ENCODE peak calls at places on chromosomes 6 and 20, in eight cellular contexts. K, B, H, X, C, Q, O and J are unnamed samples.

GRCh38 chr6:150895898-150896632 is 30.6 kb downstream of the MTHFD1L start:
- DNase-seq in Q (no peak), O (no peak), X (no peak), B (no peak), C (no peak), K (no peak), H (no peak), J (no peak)

GRCh38 chr6:134177236-134177635 is 124.8 kb upstream of the SLC2A12 start:
- DNase-seq in K (no peak), H (no peak), Q (no peak), O (no peak), C (peak; percentile 22), X (no peak), B (no peak), J (no peak)

GRCh38 chr6:140107216-140107615 is 732.8 kb upstream of the CITED2 start:
- DNase-seq in B (no peak), O (no peak), C (no peak), Q (no peak), H (no peak), X (no peak), K (no peak), J (no peak)

GRCh38 chr20:40438161-40438835 is 250.7 kb downstream of the MAFB start:
- DNase-seq in H (no peak), K (no peak), B (no peak), O (no peak), Q (no peak), X (no peak), C (no peak), J (no peak)

GRCh38 chr6:149499066-149499465 is 14.3 kb upstream of the ZC3H12D start:
- DNase-seq in O (no peak), H (peak; percentile 75), X (no peak), K (no peak), Q (no peak), C (peak; percentile 90), B (no peak), J (peak; percentile 87)

GRCh38 chr6:160919713-160920112 is 71.9 kb upstream of the MAP3K4 start:
- DNase-seq in B (no peak), O (peak; percentile 59), X (peak; percentile 11), C (peak; percentile 81), H (peak; percentile 76), Q (no peak), K (no peak), J (peak; percentile 27)

GRCh38 chr6:1636272-1636825 is 26.6 kb downstream of the FOXC1 start:
- DNase-seq in H (no peak), O (no peak), K (no peak), X (no peak), Q (no peak), C (no peak), B (no peak), J (no peak)

GRCh38 chr6:27757307-27757706 is 154.9 kb downstream of the OR2B2 start:
- DNase-seq in Q (no peak), H (no peak), C (peak; percentile 8), B (peak; percentile 21), O (no peak), X (no peak), K (no peak), J (no peak)

GRCh38 chr20:46575394-46575793 is 24.9 kb upstream of the OCSTAMP start:
- DNase-seq in K (no peak), Q (no peak), X (no peak), B (no peak), H (no peak), O (no peak), C (no peak), J (no peak)

GRCh38 chr6:17705428-17705777 is 1.3 kb downstream of the NUP153 start:
- DNase-seq in C (peak; percentile 84), Q (peak; percentile 45), X (peak; percentile 52), B (peak; percentile 56), K (peak; percentile 64), H (peak; percentile 51), O (peak; percentile 50), J (no peak)

GRCh38 chr6:37182736-37183590 is 13.0 kb downstream of the PIM1 start:
- DNase-seq in C (peak; percentile 29), O (no peak), Q (no peak), H (no peak), X (no peak), K (no peak), B (no peak), J (no peak)

GRCh38 chr6:20911826-20912225 is 377.6 kb downstream of the CDKAL1 start:
- DNase-seq in C (no peak), K (no peak), Q (no peak), B (no peak), H (no peak), X (no peak), O (no peak), J (no peak)
- H3K4me3 ChIP-seq in C (no peak overlapping the region), K (no peak overlapping the region), Q (no peak overlapping the region), B (no peak overlapping the region), H (no peak overlapping the region), X (no peak overlapping the region), O (no peak overlapping the region), J (no peak overlapping the region)

GRCh38 chr20:50356962-50357782 is 153.0 kb upstream of the PTPN1 start:
- DNase-seq in H (no peak), K (no peak), B (no peak), C (no peak), Q (no peak), O (no peak), X (no peak), J (no peak)
- TF ChIP-seq CTCF in H (no peak), K (no peak), B (no peak), C (no peak), Q (no peak), O (no peak), X (no peak), J (no peak)

GRCh38 chr20:58675641-58676040 is 17.0 kb upstream of the NPEPL1 start:
- DNase-seq in B (no peak), X (no peak), H (no peak), K (no peak), C (no peak), Q (no peak), O (no peak), J (no peak)
- H3K4me3 ChIP-seq in B (no peak overlapping the region), X (no peak overlapping the region), H (no peak overlapping the region), K (no peak overlapping the region), C (no peak overlapping the region), Q (no peak overlapping the region), O (no peak overlapping the region), J (no peak overlapping the region)

GRCh38 chr6:33004940-33005339 is 4.5 kb downstream of the HLA-DOA start:
- DNase-seq in C (no peak), Q (no peak), H (no peak), B (no peak), K (no peak), O (no peak), X (no peak), J (no peak)

GRCh38 chr6:33001685-33002084 is 7.7 kb downstream of the HLA-DOA start:
- DNase-seq in H (no peak), C (no peak), O (no peak), X (no peak), B (no peak), K (no peak), Q (no peak), J (no peak)

GRCh38 chr6:32995448-32995847 is 13.9 kb downstream of the HLA-DOA start:
- DNase-seq in C (no peak), X (no peak), H (no peak), Q (no peak), O (no peak), K (no peak), B (no peak), J (no peak)

DNA sequence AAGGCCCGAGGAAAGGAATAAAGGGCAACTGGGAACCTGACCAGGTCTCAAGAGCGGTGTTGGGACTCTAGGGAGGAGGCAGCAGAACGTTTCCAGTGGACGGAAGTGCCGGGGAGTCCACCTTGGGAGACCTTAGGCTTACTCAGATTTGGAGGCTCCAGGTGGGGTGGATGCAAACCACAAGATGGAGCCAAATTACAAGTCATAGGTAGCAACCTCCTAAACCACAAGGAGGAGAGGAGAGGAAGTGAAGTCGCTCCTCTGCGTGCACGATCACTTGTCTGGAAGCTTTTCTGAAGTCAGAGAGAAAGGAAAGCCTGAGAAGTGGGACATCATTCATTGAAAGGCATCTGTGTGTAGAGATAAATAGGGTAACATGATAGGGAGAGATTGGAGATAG is 9.3 kb downstream of the HLA-DOA start:
- DNase-seq in X (peak; percentile 46), K (no peak), Q (no peak), H (no peak), B (no peak), C (peak; percentile 40), O (no peak), J (no peak)
- TF ChIP-seq CTCF in X (peak; percentile 12), K (peak; percentile 35), Q (no peak), H (no peak), B (no peak), C (peak; percentile 23), O (no peak), J (no peak)

DNA sequence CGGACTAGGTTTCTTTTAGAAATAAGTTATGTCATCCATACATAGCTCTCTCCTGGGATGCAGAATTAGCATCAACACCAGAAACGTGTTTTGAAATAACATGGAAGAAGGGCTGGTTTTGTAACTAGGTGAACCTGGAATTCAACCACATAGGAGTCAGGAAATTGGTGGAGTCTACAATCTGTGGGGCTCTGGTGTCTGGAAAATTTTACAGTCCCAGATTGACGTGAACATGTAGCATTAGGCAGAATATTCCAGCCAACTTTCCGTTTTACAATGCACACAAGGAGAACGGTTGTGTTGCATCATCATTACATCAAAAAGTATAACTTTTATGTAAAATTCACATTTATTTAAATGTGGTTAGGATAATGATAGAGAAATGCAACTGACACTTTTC is 1.9 kb downstream of the KCNQ5 start:
- DNase-seq in Q (no peak), B (no peak), X (no peak), O (no peak), C (peak; percentile 20), K (no peak), H (no peak), J (no peak)
- H3K4me3 ChIP-seq in Q (peak overlapping the region; percentile 63), B (no peak overlapping the region), X (no peak overlapping the region), O (no peak overlapping the region), C (no peak overlapping the region), K (no peak overlapping the region), H (peak overlapping the region; percentile 73), J (peak overlapping the region; percentile 88)

GRCh38 chr6:123053602-123054225 is 57.7 kb downstream of the CLVS2 start:
- DNase-seq in C (no peak), Q (no peak), O (no peak), B (no peak), K (no peak), X (no peak), H (no peak), J (no peak)
- TF ChIP-seq CTCF in C (no peak), Q (no peak), O (no peak), B (no peak), K (no peak), X (no peak), H (no peak), J (no peak)

GRCh38 chr20:47585087-47585747 is 83.5 kb downstream of the NCOA3 start:
- DNase-seq in B (peak; percentile 23), O (no peak), K (no peak), C (no peak), X (no peak), Q (no peak), H (no peak), J (no peak)
- H3K4me3 ChIP-seq in B (no peak overlapping the region), O (no peak overlapping the region), K (no peak overlapping the region), C (no peak overlapping the region), X (no peak overlapping the region), Q (no peak overlapping the region), H (no peak overlapping the region), J (no peak overlapping the region)